ENCODE peak calls at places on chromosomes 16 and 17, in four cellular contexts. D is lower lobe of right lung, P is hepatocyte, G is ovary. Q is an unnamed sample. For H3K9me3, the result is how much of the 10 kb centered on the place peaks cover.

GRCh38 chr17:28537219-28537610 is 15.2 kb downstream of the UNC119 start:
- DNase-seq in D (no peak), G (no peak), P (no peak), Q (no peak)

GRCh38 chr17:7042507-7043194 is 1.2 kb downstream of the SLC16A11 start:
- DNase-seq in D (no peak), G (peak), P (no peak), Q (peak)

GRCh38 chr17:64774888-64775600 is 112.9 kb upstream of the SMURF2 start:
- DNase-seq in D (no peak), G (no peak), P (no peak), Q (no peak)

GRCh38 chr16:87233928-87234327 is 83.3 kb downstream of the C16orf95 start:
- DNase-seq in P (no peak), D (no peak), G (no peak), Q (peak)

GRCh38 chr17:38460716-38461650 is 32.7 kb downstream of the ARHGAP23 start:
- DNase-seq in D (no peak), G (no peak), P (no peak), Q (no peak)

GRCh38 chr17:79617740-79618382 is 7.0 kb upstream of the RBFOX3 start:
- DNase-seq in G (peak), P (no peak), D (peak), Q (peak)

GRCh38 chr16:14291941-14292825 is 221.1 kb downstream of the MRTFB start:
- DNase-seq in G (no peak), P (no peak), D (no peak), Q (peak)

GRCh38 chr17:52147872-52148271 is 10.6 kb downstream of the CA10 start:
- DNase-seq in P (no peak), D (no peak), G (no peak), Q (no peak)

GRCh38 chr17:78859051-78859450 is 18.4 kb upstream of the USP36 start:
- DNase-seq in G (no peak), D (no peak), P (no peak), Q (no peak)

GRCh38 chr16:22787456-22788189 is 26.3 kb upstream of the HS3ST2 start:
- DNase-seq in D (no peak), G (no peak), P (peak), Q (no peak)

GRCh38 chr16:66714659-66715307 is 18.2 kb upstream of the CMTM4 start:
- DNase-seq in P (peak), D (no peak), G (no peak), Q (no peak)

GRCh38 chr16:50600582-50601283 is 52.5 kb downstream of the NKD1 start:
- DNase-seq in G (no peak), P (no peak), D (peak), Q (no peak)
- H3K27ac ChIP-seq in G (peak), P (peak), D (peak), Q (peak)

DNA sequence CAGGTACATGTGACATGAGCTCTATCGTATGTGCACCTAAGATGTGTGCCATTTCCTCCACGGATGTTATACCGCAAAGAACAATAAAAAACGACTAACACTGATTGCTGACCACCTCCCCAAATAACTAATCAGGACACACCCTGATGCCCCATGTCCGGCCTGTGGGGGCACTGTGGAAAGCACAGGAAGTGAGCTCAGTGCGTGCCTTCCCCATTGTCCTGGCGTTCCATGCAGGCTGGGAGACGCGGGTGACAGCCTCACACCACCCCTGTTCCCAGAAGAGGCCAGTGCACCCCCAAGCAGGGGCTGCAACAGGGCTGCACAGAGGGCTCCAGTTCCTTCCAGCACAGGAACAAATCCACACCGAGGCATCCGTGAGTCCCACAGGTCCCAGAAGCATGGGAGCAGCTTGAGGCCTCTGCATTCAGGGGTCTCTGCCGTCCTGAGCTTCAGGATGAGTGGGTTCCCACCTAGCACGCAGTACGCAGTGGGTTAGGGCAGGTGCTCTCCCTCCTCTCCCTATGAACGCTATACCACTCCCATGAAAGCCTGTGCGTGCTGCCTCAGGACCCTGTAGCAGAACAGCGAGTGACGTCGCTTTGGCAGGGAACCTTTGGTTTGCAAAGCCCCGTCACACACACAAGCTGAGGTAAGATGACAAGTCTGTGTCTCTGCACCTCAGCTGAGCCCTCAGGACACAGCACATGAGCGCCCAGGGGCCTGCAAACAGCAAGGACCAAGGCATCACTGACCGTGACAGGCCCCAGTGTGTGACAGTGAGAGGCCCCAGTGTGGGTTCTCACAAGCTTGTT is 117.7 kb downstream of the ZNF778 start:
- DNase-seq in P (no peak), D (peak), G (peak), Q (no peak)
- TF ChIP-seq CTCF in P (no peak), D (peak), G (no peak), Q (peak)

DNA sequence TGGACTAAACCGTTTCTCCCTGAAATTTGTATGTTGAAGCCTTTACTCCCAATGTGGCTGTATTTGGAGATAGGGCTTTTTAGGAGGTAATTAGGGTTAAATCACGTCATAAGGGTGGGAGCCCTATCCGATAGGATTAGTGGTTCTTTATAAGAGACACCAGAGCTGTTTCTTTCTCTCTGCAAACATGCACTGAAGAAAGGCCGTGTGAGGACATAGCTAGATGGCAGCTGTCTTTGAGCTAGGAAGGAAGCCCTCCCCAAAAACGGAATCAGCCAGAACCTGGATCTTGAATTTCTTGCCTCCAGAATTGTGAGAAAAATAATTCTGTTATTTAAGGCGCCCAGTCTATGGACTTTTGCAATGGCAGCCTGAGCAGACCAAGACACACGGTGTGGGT is 14.1 kb downstream of the ODF4 start:
- DNase-seq in P (no peak), G (no peak), D (no peak), Q (no peak)
- H3K9me3 ChIP-seq in P (under half), G (under half), D (under half), Q (under half)

DNA sequence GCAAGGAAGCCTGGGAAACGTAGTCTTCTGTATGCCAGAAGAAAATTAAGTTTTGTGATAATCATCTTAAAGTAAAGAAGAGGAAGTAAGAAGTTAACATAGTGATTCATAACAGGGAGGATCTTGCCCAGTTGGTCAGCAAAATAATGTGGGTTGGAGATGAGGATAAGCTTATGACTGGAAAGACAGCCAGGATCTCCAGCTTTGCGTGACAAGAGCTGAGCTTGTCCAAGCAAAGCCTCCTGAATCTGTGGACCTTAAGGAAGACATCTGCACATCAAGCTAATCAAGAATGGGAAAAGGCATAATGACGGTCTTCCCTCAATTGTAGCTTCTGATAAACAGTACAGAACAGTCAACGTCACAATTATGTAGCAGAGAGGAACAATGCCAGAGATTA is 744.7 kb upstream of the GOT2 start:
- DNase-seq in P (no peak), G (no peak), D (no peak), Q (no peak)
- H3K27ac ChIP-seq in P (no peak), G (no peak), D (no peak), Q (no peak)

GRCh38 chr16:30082545-30083090 is 6.8 kb downstream of the PPP4C start:
- DNase-seq in P (no peak), D (no peak), G (no peak), Q (no peak)
- TF ChIP-seq CTCF in P (peak), D (no peak), G (no peak), Q (peak)

GRCh38 chr17:57929392-57929791 is 25.8 kb downstream of the CUEDC1 start:
- DNase-seq in D (no peak), G (no peak), P (no peak), Q (no peak)
- H3K9me3 ChIP-seq in D (under half), G (under half), P (under half), Q (under half)

GRCh38 chr17:42798383-42799380 is at the start of the genes CNTD1 and COA3:
- DNase-seq in P (peak), D (peak), G (peak), Q (peak)

GRCh38 chr17:42806249-42806648 is 7.6 kb downstream of the CNTD1 start:
- DNase-seq in G (no peak), D (no peak), P (peak), Q (no peak)

GRCh38 chr17:42798011-42798382 is 507 bp downstream of the COA3 start:
- DNase-seq in P (no peak), G (no peak), D (no peak), Q (no peak)

GRCh38 chr17:42804918-42805367 is 6.3 kb downstream of the CNTD1 start:
- DNase-seq in P (no peak), G (no peak), D (no peak), Q (no peak)

DNA sequence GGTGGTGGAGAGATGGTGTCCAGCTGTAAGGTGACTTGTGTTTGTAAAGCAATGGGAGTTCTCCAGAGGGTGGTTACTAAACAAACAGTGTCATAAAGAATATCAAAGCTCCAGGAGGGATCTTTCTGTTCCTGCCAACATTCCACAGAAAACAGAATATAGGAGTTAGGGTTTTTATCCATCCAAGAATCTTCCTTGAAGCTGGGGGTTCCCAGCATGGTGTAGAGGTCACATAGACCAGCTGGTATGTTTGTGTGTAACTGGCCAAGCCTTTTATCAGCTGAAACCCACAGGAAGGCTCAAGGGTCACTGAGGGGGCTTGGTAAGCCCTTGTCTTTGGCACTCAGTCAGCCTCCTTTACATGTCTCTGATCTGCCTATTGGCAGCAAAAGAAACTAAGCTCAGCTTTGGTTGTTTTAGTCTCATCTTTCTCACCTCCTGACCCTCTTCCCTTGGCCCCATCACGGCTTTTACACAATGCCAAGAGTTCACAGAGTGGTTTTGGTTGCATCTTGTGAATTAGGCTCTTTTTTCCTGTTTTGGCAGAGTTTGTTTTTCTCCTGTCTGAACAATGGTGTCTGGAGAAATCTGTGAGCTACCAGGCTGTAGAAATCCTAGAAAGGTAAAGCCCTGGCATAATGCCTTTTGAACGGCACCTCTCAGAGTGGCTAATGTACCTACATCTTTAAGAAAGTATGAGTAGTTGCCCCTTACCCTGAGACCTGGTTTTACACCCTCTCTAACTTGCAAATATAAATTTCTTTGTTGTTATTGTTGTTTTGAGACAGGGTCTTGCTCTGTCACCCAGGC is 4.6 kb downstream of the CNTD1 start:
- DNase-seq in G (no peak), P (no peak), D (no peak), Q (peak)
- H3K27ac ChIP-seq in G (peak), P (peak), D (no peak), Q (no peak)

GRCh38 chr16:54633943-54634362 is 296.7 kb upstream of the IRX5 start:
- DNase-seq in G (no peak), P (no peak), D (no peak), Q (peak)
- TF ChIP-seq CTCF in G (no peak), P (peak), D (peak), Q (peak)

DNA sequence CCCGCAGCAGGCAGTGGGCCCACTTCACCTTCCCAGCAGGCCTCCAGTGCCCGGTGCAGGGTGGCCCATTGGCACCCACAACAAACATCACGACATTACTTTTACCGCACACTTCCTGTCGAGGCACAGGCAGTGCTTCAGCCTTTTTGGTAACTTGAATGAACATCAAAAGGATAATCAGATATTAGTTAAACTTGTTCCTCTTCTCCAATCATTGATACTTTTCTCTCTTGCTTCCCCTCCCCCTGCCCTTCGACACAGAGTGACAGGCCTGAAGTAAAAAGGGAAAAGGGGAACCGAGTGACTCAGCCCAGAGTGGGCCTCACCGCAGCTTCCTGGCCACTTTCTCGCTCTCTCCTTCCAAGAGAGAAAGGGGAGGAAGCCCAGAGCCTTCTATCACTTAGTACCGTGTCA is 507.0 kb downstream of the MAF start:
- DNase-seq in D (peak), G (no peak), P (no peak), Q (no peak)
- H3K9me3 ChIP-seq in D (under half), G (under half), P (under half), Q (under half)

DNA sequence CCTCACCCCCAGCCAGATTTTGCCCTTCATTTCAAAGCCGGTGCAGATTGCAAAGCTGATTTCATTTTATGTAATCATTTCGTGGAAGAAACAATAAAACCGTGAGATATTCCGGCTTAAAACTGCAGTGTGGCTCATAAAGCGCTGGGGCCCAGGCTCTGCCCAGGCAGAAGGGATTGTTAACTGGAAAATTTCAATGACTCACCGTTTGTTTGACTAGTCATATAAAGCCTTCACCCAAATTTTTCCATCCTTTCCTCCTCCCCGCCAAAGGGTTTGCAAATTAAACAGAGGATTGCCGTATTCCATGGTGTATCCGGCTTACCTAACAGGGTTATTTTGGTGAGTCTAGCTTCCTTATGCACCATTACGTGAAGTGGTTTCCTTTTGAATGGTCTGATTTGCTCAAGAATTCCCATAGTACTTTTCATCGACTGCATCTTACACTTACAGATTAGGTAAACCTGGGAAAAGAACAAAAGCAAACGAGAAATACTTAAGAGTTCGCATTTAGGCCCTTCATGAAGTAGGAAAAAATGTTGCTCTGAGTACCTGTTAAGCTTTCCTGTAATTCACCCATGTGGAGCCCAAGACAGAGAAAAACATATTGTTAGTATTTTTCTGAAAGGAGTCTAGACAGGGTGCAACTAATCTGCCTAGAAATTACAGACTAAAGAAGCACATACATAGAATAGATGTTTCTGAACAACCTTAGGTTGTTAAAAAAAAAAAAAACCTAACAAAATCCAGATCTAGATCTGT is 949 bp upstream of the GSPT1 start:
- DNase-seq in P (peak), D (no peak), G (no peak), Q (peak)
- H3K27ac ChIP-seq in P (peak), D (peak), G (peak), Q (no peak)